ENCODE peak calls at places on chromosomes 12 and 14, in nine cellular contexts. B is H9; Y is substantia nigra; U is mucosa of descending colon; S is stimulated activated CD4-positive, alpha-beta T cell treated with anti-CD3 and anti-CD28 coated beads, Interleukin-4, amount 100 ng/mL, for 24 hours; R is HFFc6; A is nucleus accumbens; M is ELR; O is activated CD4-positive, CD25-positive, alpha-beta regulatory T cell treated with anti-CD3 and anti-CD28 coated beads, Interleukin-2, amount 50 U/mL, for 72 hours. V is an unnamed sample.

GRCh38 chr12:94753071-94753779 is 102.9 kb upstream of the TMCC3 start:
- DNase-seq in A (no peak), R (no peak), O (no peak), U (no peak), M (no peak), B (no peak), Y (no peak), S (no peak), V (no peak)

GRCh38 chr14:59177229-59177628 is 11.2 kb upstream of the DAAM1 start:
- DNase-seq in Y (no peak), U (no peak), B (peak), M (no peak), O (no peak), A (no peak), R (no peak), S (no peak), V (no peak)

GRCh38 chr14:33943081-33943480 is 7.8 kb downstream of the EGLN3 start:
- DNase-seq in Y (peak), S (no peak), M (no peak), B (no peak), U (peak), A (no peak), O (no peak), R (no peak), V (no peak)

GRCh38 chr12:49089831-49090773 is 4.5 kb downstream of the DHH start:
- DNase-seq in M (peak), O (peak), R (peak), U (no peak), S (peak), Y (no peak), A (no peak), B (peak), V (no peak)

GRCh38 chr14:91947196-91948184 is at the start of gene FBLN5:
- DNase-seq in S (peak), M (peak), O (peak), B (peak), A (no peak), R (peak), Y (peak), U (peak), V (no peak)

GRCh38 chr12:124764451-124764850 is 99.2 kb downstream of the SCARB1 start:
- DNase-seq in S (peak), A (no peak), R (peak), O (peak), B (no peak), Y (no peak), U (no peak), M (peak), V (no peak)

GRCh38 chr12:99110212-99110611 is 465.1 kb downstream of the APAF1 start:
- DNase-seq in A (no peak), B (no peak), R (no peak), U (no peak), Y (no peak), O (no peak), S (no peak), M (no peak), V (no peak)

GRCh38 chr12:18723752-18724151 is 14.1 kb downstream of the PLCZ1 start:
- DNase-seq in M (peak), S (no peak), R (peak), U (no peak), O (no peak), Y (no peak), B (no peak), A (no peak), V (no peak)

GRCh38 chr12:16012086-16012485 is 101.0 kb downstream of the DERA start:
- DNase-seq in S (no peak), U (no peak), O (no peak), A (no peak), R (no peak), Y (no peak), M (no peak), B (no peak), V (no peak)

GRCh38 chr12:68425998-68426397 is 93.8 kb upstream of the MDM1 start:
- DNase-seq in M (peak), A (no peak), Y (no peak), O (no peak), S (no peak), B (no peak), R (peak), U (no peak), V (no peak)

GRCh38 chr12:108782971-108783370 is 51.7 kb upstream of the CORO1C start:
- DNase-seq in S (no peak), U (no peak), M (no peak), Y (no peak), R (no peak), O (no peak), A (no peak), B (no peak), V (no peak)

GRCh38 chr14:60212503-60213371 is 36.3 kb upstream of the PPM1A start:
- DNase-seq in Y (no peak), U (no peak), O (no peak), A (no peak), S (no peak), R (no peak), B (no peak), M (no peak), V (no peak)

GRCh38 chr14:105930572-105930971 is 404.2 kb downstream of the TMEM121 start:
- DNase-seq in S (no peak), M (no peak), Y (no peak), A (no peak), B (no peak), R (no peak), U (no peak), O (no peak), V (no peak)

GRCh38 chr14:61397607-61398006 is 76.2 kb downstream of the PRKCH start:
- DNase-seq in B (no peak), U (no peak), S (no peak), Y (no peak), O (no peak), A (no peak), R (no peak), M (no peak), V (no peak)

GRCh38 chr12:77097846-77098245 is 32.5 kb upstream of the E2F7 start:
- DNase-seq in B (no peak), S (no peak), R (no peak), M (no peak), O (no peak), Y (no peak), U (no peak), A (no peak), V (no peak)

GRCh38 chr12:2581293-2582045 is 213.3 kb upstream of the FKBP4 start:
- DNase-seq in A (no peak), B (no peak), O (no peak), M (no peak), R (no peak), Y (no peak), S (no peak), U (no peak), V (no peak)

GRCh38 chr14:94171208-94171607 is 2.9 kb upstream of the PPP4R4 start:
- DNase-seq in Y (no peak), U (no peak), B (no peak), A (no peak), S (no peak), M (peak), O (no peak), R (peak), V (no peak)